ENCODE peak calls at places on chromosomes 16 and 17, in five cellular contexts. W, Y, E, J and Q are unnamed samples.

GRCh38 chr16:72112452-72112792 is 18.8 kb downstream of the DHX38 start:
- DNase-seq in W (no peak), Y (no peak), E (no peak), J (no peak), Q (no peak)

GRCh38 chr16:12317121-12317810 is 340.7 kb downstream of the SNX29 start:
- DNase-seq in W (no peak), Y (no peak), E (no peak), J (no peak), Q (no peak)

GRCh38 chr17:44002141-44002848 is 2.1 kb upstream of the NAGS start:
- DNase-seq in W (peak), Y (no peak), E (no peak), J (no peak), Q (peak)

GRCh38 chr17:16301963-16302855 is 51.1 kb downstream of the CENPV start:
- DNase-seq in W (peak), Y (no peak), E (no peak), J (no peak), Q (no peak)

GRCh38 chr17:4008082-4008435 is 43.8 kb upstream of the ATP2A3 start:
- DNase-seq in W (no peak), Y (no peak), E (no peak), J (no peak), Q (no peak)

GRCh38 chr16:48556913-48557351 is 53.0 kb downstream of the N4BP1 start:
- DNase-seq in W (peak), Y (no peak), E (peak), J (no peak), Q (peak)

GRCh38 chr16:61306204-61306603 is 730.0 kb downstream of the CDH8 start:
- DNase-seq in W (no peak), Y (no peak), E (no peak), J (no peak), Q (no peak)

GRCh38 chr17:73750975-73751374 is 106.7 kb upstream of the SDK2 start:
- DNase-seq in W (no peak), Y (no peak), E (no peak), J (no peak), Q (no peak)

GRCh38 chr16:28910046-28911031 is 14.7 kb downstream of the RABEP2 start:
- DNase-seq in W (peak), Y (no peak), E (no peak), J (no peak), Q (peak)

GRCh38 chr17:21530841-21531240 is 154.7 kb downstream of the KCNJ12 start:
- DNase-seq in W (no peak), Y (no peak), E (no peak), J (no peak), Q (no peak)

GRCh38 chr16:82361885-82362284 is 191.9 kb upstream of the MPHOSPH6 start:
- DNase-seq in W (no peak), Y (no peak), E (no peak), J (no peak), Q (no peak)

GRCh38 chr16:71367243-71367976 is 8.9 kb downstream of the CALB2 start:
- DNase-seq in W (peak), Y (no peak), E (peak), J (peak), Q (peak)

GRCh38 chr16:31527617-31528287 is at the start of gene AHSP:
- DNase-seq in W (no peak), Y (no peak), E (no peak), J (no peak), Q (no peak)

GRCh38 chr16:79146-80054 is 1.4 kb downstream of the MPG start:
- DNase-seq in W (no peak), Y (no peak), E (peak), J (no peak), Q (no peak)

GRCh38 chr17:76784926-76785325 is 47.0 kb downstream of the MFSD11 start:
- DNase-seq in W (no peak), Y (no peak), E (no peak), J (no peak), Q (no peak)

GRCh38 chr17:76783146-76783545 is 45.2 kb downstream of the MFSD11 start:
- DNase-seq in W (no peak), Y (no peak), E (peak), J (no peak), Q (no peak)

DNA sequence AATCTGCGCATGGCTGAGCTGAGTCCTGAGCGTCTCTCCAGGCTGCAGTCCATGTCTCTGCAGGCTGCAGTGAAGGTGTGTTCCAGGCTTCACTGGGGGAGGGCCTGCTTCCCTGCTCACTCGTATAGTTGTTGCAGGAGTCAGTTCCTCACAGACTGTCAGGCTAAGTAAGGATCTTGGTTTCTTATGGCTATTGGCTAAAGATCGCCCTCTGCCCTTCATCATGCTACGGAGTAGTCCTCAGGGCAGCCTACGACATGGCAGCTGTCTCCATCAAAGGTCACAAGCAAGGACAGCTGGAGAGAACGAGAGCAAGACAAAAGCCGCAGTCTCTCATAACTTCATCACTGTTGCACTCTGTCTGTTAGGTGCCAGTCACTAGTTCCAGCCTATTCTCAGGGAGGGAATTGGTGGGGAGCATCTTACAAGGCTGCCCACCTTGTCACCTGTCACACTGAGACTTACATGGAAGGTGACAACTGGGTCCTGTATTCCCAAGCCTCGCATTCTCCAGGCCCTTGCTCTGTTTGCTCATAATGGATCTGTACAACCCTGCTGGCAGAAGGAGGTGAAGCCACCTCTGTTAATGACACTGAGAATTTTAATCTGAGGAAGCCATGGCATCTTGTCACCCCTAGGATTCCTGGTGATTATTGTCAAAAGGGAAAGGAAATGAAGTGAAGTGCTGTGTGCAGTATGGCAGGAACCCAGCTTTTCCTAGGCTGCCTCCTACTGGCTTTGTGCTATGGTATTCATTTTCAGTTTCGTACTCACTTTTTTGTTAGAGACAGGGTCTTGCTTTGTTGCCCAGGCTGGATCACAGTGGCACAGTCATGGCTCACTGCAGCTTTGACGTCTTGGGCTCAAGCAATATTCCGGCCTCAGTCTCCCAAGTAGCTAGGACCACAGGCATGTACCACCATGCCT is 43.4 kb downstream of the MFSD11 start:
- DNase-seq in W (no peak), Y (no peak), E (peak), J (peak), Q (no peak)
- TF ChIP-seq CTCF in W (peak), Y (no peak), E (no peak), J (peak), Q (no peak)

DNA sequence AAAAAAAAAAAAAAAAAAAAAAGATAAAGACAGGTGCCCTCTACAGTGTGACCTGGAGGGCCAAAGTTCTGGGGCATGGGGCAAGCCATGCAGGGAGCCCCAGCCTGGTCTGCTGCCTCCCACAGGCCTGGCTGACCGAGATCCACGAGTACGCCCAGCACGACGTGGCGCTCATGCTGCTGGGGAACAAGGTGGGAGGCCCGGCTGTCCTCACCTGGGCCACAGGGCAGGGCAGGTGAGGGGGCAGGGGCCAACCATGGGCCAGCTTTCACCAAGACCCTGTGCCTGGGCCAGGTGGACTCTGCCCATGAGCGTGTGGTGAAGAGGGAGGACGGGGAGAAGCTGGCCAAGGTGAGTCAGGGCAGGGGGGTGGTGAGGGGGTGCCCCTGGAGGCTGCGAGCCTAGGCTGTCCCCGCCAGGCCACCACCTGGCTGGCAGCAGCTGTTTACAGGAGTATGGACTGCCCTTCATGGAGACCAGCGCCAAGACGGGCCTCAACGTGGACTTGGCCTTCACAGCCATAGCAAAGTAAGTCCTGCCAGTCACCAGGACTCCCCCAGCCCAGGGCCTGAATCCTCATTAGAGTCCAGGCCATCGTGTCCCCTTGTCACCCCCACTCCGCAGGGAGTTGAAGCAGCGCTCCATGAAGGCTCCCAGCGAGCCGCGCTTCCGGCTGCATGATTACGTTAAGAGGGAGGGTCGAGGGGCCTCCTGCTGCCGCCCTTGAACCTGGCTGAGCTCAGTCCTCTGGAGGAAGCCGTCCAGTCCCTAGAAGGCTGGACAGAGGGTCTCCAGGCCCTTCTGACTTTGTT is 2.7 kb upstream of the TRAF7 start:
- DNase-seq in W (no peak), Y (no peak), E (peak), J (peak), Q (peak)
- TF ChIP-seq CTCF in W (peak), Y (no peak), E (no peak), J (no peak), Q (no peak)

DNA sequence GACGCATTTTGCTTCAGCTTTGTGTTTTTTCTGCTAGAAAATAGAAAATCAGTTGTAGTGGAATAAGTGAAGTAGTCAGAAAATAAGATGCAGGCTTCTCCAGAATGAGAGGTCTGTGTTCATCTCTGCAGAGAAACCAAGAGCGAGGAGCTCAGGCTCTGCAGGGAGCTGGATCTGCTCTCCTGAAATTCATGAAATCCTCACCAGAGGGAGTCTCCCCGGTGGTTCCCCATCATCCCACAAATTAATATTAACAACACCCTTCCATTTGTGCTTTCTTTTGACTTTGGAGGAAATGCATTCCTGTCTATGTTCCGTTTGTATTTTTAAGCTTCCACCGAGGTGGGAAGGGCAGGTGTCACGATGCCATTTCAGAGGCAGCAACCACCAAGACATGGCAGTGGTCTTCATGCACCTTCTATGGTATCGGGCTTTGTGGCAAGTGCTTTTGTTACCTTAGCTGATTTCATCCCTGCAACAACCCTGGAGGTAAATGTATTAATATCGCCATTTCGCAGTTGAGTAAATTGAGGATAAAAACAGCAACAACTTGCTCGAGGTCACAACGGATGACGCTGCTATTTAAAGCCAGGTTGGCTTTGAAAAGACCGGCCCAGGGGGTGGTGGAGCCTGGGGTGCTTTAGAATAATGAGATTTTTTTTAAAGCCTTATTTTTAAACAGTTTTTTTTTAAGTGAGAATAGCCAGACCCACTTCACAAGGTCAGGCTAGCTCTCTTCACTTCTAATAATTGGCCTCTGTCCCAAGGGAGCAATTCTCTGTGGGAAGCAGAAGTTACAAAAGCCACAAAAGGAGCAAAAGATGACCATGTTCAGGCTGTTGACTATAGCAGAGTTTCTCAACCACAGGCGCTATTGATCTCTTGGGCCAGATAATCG is 367.6 kb upstream of the ERCC4 start:
- DNase-seq in W (no peak), Y (no peak), E (peak), J (no peak), Q (no peak)
- TF ChIP-seq CTCF in W (no peak), Y (no peak), E (no peak), J (no peak), Q (no peak)

DNA sequence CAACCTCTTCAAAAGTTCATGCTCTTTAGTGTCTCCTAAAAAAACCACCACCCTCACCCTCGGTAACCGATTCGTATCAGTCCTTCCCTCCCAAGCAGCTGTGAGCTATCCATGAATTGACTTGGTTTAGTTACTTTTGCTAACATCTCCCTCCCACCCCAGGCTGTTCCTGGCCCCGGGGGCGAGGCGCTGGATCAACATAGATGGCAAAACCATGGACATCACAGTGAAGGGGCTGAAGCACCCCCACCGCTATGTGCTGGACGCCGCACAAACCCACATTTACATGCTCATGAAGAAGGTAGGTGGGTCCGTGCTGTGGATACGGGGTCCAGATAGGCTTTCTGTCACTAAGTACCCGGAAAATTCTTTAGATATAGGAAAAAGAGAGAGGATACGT is 66.8 kb downstream of the RGS9 start:
- DNase-seq in W (no peak), Y (no peak), E (no peak), J (no peak), Q (no peak)
- TF ChIP-seq CTCF in W (no peak), Y (no peak), E (no peak), J (no peak), Q (no peak)

DNA sequence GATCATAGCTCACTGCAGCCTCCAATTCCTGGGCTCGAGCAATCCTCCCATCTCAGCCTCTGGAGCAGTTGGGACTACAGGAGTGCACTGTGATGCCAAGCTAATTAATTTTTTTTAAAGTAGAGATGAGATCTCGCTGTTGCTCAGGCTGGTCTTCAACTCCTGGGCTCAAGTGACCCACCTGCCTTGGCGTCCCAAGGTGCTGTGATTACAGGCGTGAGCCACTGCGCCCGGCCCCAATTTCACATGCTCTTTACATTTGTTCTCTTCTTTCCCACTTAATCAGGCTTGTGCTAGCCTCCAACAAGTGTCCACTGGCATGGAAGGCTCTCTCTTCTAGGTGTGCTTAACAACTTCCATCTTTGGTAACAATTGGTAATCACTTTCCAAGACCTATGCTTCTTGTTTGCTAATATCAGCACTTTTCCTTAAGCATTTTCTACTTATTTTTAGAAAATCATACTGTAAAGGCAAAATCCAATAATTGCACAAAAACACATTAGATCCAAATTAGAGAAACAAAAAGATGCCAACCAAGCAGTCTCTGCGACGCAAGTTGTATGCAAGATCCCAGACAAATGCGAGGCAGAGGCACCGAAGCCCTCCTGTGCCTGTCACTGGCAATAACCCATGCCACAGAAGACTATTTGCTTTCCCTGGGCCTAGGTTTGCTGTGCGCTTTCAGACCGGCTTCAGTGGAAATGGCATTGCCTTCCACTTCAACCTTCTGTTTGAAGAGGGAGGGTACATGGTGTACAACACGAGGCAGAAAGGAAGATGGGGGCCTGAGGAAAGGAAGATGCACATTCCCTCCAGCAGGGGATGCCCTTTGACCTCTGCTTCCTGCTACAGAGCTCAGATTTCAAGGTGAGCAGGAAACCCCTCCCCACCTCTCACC is 52.6 kb downstream of the NOS2 start:
- DNase-seq in W (no peak), Y (no peak), E (no peak), J (peak), Q (no peak)
- TF ChIP-seq CTCF in W (peak), Y (no peak), E (peak), J (peak), Q (peak)